ENCODE peak calls at places on chromosomes 12 and 14, in nine cellular contexts. P, U, V, I, D, A, E, Q and G are unnamed samples.

GRCh38 chr12:131041216-131041967 is 87.7 kb downstream of the ADGRD1 start:
- DNase-seq in P (no peak), U (no peak), V (no peak), I (no peak), D (peak), A (no peak), E (no peak), Q (no peak), G (no peak)

GRCh38 chr14:68881396-68881795 is 88.5 kb upstream of the ZFP36L1 start:
- DNase-seq in P (no peak), U (no peak), V (no peak), I (no peak), D (no peak), A (no peak), E (no peak), Q (no peak), G (no peak)

GRCh38 chr12:12503384-12504078 is 59.1 kb downstream of the DUSP16 start:
- DNase-seq in P (no peak), U (no peak), V (peak), I (no peak), D (no peak), A (no peak), E (no peak), Q (no peak), G (peak)

GRCh38 chr12:29616664-29617409 is 119.4 kb upstream of the OVCH1 start:
- DNase-seq in P (no peak), U (no peak), V (no peak), I (no peak), D (no peak), A (no peak), E (no peak), Q (no peak), G (no peak)

GRCh38 chr12:52878507-52879393 is 26.1 kb downstream of the KRT8 start:
- DNase-seq in P (no peak), U (no peak), V (no peak), I (no peak), D (no peak), A (no peak), E (no peak), Q (no peak), G (no peak)

GRCh38 chr12:108773798-108774788 is 42.8 kb upstream of the CORO1C start:
- DNase-seq in P (no peak), U (no peak), V (no peak), I (peak), D (peak), A (no peak), E (peak), Q (no peak), G (no peak)

GRCh38 chr12:56998981-56999380 is 7.4 kb downstream of the ZBTB39 start:
- DNase-seq in P (no peak), U (peak), V (no peak), I (no peak), D (no peak), A (no peak), E (no peak), Q (no peak), G (no peak)

GRCh38 chr14:51860836-51861583 is 598 bp downstream of the GNG2 start:
- DNase-seq in P (no peak), U (no peak), V (no peak), I (no peak), D (no peak), A (no peak), E (no peak), Q (no peak), G (no peak)

GRCh38 chr14:92074555-92074954 is 31.8 kb downstream of the ATXN3 start:
- DNase-seq in P (no peak), U (no peak), V (no peak), I (no peak), D (no peak), A (no peak), E (no peak), Q (no peak), G (no peak)

GRCh38 chr12:55697686-55698085 is 10.0 kb downstream of the ITGA7 start:
- DNase-seq in P (no peak), U (no peak), V (no peak), I (no peak), D (no peak), A (no peak), E (no peak), Q (no peak), G (no peak)

GRCh38 chr12:49689236-49689635 is 18.0 kb downstream of the FMNL3 start:
- DNase-seq in P (no peak), U (no peak), V (no peak), I (no peak), D (no peak), A (no peak), E (no peak), Q (no peak), G (no peak)

GRCh38 chr12:40794087-40794486 is 101.8 kb downstream of the CNTN1 start:
- DNase-seq in P (no peak), U (no peak), V (no peak), I (no peak), D (no peak), A (no peak), E (no peak), Q (peak), G (no peak)

GRCh38 chr12:131833896-131834641 is 5.9 kb downstream of the MMP17 start:
- DNase-seq in P (no peak), U (no peak), V (no peak), I (peak), D (no peak), A (peak), E (no peak), Q (no peak), G (no peak)

GRCh38 chr12:123264642-123265041 is 7.0 kb downstream of the CDK2AP1 start:
- DNase-seq in P (no peak), U (no peak), V (no peak), I (no peak), D (no peak), A (no peak), E (no peak), Q (no peak), G (no peak)

GRCh38 chr12:20627001-20627588 is 68.0 kb upstream of the SLCO1C1 start:
- DNase-seq in P (no peak), U (no peak), V (no peak), I (no peak), D (no peak), A (no peak), E (no peak), Q (no peak), G (no peak)

GRCh38 chr14:92863281-92863680 is 59.7 kb upstream of the CHGA start:
- DNase-seq in P (no peak), U (no peak), V (no peak), I (no peak), D (no peak), A (peak), E (no peak), Q (no peak), G (no peak)

GRCh38 chr14:73283592-73284379 is 46.5 kb downstream of the PAPLN start:
- DNase-seq in P (no peak), U (no peak), V (peak), I (no peak), D (no peak), A (no peak), E (no peak), Q (peak), G (no peak)